ENCODE peak calls at places on chromosomes 1 and 21, in four cellular contexts. Z is HepG2, W is SK-N-SH, J is GM12878. B is an unnamed sample.

GRCh38 chr1:167714098-167714850 is 7.5 kb upstream of the MPZL1 start:
- DNase-seq in Z (peak; percentile 68), W (peak; percentile 86), J (peak; percentile 85), B (peak; percentile 61)

GRCh38 chr1:79197421-79197820 is 190.9 kb upstream of the ADGRL4 start:
- DNase-seq in Z (no peak), W (peak; percentile 2), J (no peak), B (peak; percentile 47)

GRCh38 chr21:44752701-44753235 is 41.4 kb upstream of the TSPEAR start:
- DNase-seq in Z (no peak), W (no peak), J (no peak), B (no peak)

GRCh38 chr1:245863566-245864184 is 643.4 kb downstream of the SMYD3 start:
- DNase-seq in Z (no peak), W (no peak), J (no peak), B (no peak)

GRCh38 chr1:234621657-234622335 is 11.8 kb upstream of the IRF2BP2 start:
- DNase-seq in Z (no peak), W (no peak), J (no peak), B (no peak)

GRCh38 chr1:71223949-71224348 is 143.1 kb upstream of the ZRANB2 start:
- DNase-seq in Z (no peak), W (no peak), J (no peak), B (no peak)

GRCh38 chr1:150365945-150366344 is 2.0 kb downstream of the RPRD2 start:
- DNase-seq in Z (no peak), W (peak; percentile 38), J (no peak), B (no peak)

GRCh38 chr1:23577056-23577985 is 18.0 kb upstream of the ID3 start:
- DNase-seq in Z (peak; percentile 79), W (no peak), J (peak; percentile 92), B (no peak)

GRCh38 chr1:243939167-243939848 is 89.3 kb upstream of the AKT3 start:
- DNase-seq in Z (no peak), W (no peak), J (no peak), B (peak; percentile 59)

GRCh38 chr1:230768903-230769570 is 21.8 kb downstream of the CAPN9 start:
- DNase-seq in Z (no peak), W (no peak), J (no peak), B (no peak)

GRCh38 chr1:153485880-153486279 is 25.4 kb upstream of the S100A7 start:
- DNase-seq in Z (no peak), W (peak; percentile 65), J (no peak), B (no peak)

GRCh38 chr21:41138711-41139110 is 29.2 kb upstream of the BACE2 start:
- DNase-seq in Z (no peak), W (no peak), J (no peak), B (no peak)

GRCh38 chr21:28767523-28767922 is 225.2 kb downstream of the LTN1 start:
- DNase-seq in Z (no peak), W (no peak), J (no peak), B (no peak)
- TF ChIP-seq PBX3 in Z (no peak), W (no peak), J (no peak), B (no peak)

GRCh38 chr1:239233626-239234025 is 152.7 kb upstream of the CHRM3 start:
- DNase-seq in Z (no peak), W (no peak), J (no peak), B (no peak)
- TF ChIP-seq PBX3 in Z (no peak), W (no peak), J (no peak), B (no peak)

GRCh38 chr1:208243522-208243850 is 698 bp downstream of the PLXNA2 start:
- DNase-seq in Z (no peak), W (peak; percentile 70), J (no peak), B (peak; percentile 21)
- TF ChIP-seq PBX3 in Z (no peak), W (no peak), J (no peak), B (no peak)

GRCh38 chr1:162159515-162159914 is 90.0 kb downstream of the NOS1AP start:
- DNase-seq in Z (peak; percentile 54), W (no peak), J (no peak), B (no peak)
- TF ChIP-seq PBX3 in Z (no peak), W (no peak), J (no peak), B (no peak)

GRCh38 chr1:82030830-82031229 is 230.1 kb downstream of the ADGRL2 start:
- DNase-seq in Z (no peak), W (no peak), J (no peak), B (no peak)
- TF ChIP-seq PBX3 in Z (no peak), W (no peak), J (no peak), B (no peak)

DNA sequence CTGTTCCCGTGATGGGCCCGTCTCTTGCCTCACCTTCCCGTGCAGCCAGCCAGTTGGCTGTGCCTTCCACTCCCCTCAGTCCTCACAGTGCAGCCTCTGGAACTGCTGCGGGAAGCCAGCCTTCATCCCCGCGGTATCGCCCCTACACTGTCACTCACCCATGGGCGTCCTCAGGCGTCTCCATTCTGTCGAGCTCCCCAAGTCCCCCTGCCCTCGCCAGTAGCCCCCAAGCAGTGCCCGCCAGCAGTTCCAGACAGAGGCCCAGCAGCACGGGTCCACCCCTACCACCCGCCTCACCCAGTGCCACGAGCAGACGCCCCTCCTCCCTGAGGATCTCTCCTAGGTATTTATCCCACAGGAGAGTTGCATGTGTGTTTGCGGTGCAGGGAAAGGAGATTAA is 73.5 kb downstream of the UBE4B start:
- DNase-seq in Z (no peak), W (no peak), J (no peak), B (no peak)
- TF ChIP-seq PBX3 in Z (no peak), W (no peak), J (no peak), B (no peak)

GRCh38 chr21:38388684-38389676 is 109.3 kb downstream of the ERG start:
- DNase-seq in Z (no peak), W (no peak), J (no peak), B (no peak)
- TF ChIP-seq PBX3 in Z (no peak), W (no peak), J (no peak), B (no peak)

DNA sequence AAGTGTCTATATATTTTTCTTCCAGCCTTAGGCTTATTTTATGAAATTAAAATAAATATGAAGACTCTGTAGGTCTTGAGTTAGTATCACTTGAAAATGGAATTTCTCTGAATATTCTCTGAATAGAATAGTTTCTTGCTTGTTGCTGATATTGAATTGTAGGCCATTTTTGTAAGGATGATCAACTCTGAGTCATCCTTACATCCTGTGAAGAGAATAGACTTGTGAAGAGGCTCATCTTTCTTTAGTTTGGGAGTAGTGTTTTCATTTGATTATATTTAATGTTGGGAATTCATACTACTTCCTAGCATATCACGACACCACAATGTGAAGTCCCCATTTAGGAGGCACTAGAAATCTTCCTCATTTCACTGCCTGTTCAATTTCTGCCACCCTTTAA is 27.5 kb upstream of the CD1D start:
- DNase-seq in Z (no peak), W (no peak), J (no peak), B (no peak)
- TF ChIP-seq PBX3 in Z (no peak), W (no peak), J (no peak), B (no peak)

DNA sequence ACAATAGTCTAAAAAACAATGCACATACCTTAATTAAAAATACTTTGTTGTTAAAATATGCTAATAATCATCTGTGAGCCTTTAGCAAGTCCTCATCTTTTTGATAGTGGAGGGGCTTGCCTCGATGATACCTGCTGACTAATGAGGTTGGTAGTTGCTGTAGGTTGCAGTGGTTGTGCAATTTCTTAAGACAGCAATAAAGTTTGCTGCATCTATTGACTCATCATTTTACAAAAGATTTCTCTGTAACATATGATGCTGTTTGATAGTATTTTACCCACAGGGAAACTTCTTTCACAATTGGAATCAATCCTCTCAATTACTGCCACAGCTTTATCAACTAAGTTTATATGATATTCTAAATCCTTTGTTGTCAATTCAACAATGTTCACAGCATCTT is 7.6 kb downstream of the C1orf87 start:
- DNase-seq in Z (no peak), W (no peak), J (no peak), B (no peak)
- TF ChIP-seq PBX3 in Z (no peak), W (no peak), J (no peak), B (no peak)

GRCh38 chr1:10451286-10451685 is 1.5 kb downstream of the CORT start:
- DNase-seq in Z (no peak), W (peak; percentile 65), J (no peak), B (no peak)
- TF ChIP-seq PBX3 in Z (no peak), W (no peak), J (no peak), B (no peak)